ENCODE peak calls at places on chromosomes 11 and 22, in four cellular contexts. V, R, J and I are unnamed samples.

GRCh38 chr22:29315286-29316195 is at the start of gene RASL10A:
- DNase-seq in V (peak; percentile 77), R (no peak), J (no peak), I (no peak)

GRCh38 chr11:106496677-106497076 is 419.2 kb downstream of the AASDHPPT start:
- DNase-seq in V (no peak), R (no peak), J (no peak), I (no peak)

GRCh38 chr11:104118105-104118762 is 45.7 kb downstream of the PDGFD start:
- DNase-seq in V (no peak), R (no peak), J (no peak), I (no peak)

GRCh38 chr11:113465786-113466185 is 9.4 kb downstream of the DRD2 start:
- DNase-seq in V (no peak), R (no peak), J (no peak), I (no peak)

GRCh38 chr11:103872748-103873147 is 163.7 kb upstream of the DDI1 start:
- DNase-seq in V (no peak), R (no peak), J (no peak), I (no peak)

GRCh38 chr22:24433868-24434471 is 6.6 kb downstream of the ADORA2A start:
- DNase-seq in V (peak; percentile 18), R (no peak), J (peak; percentile 90), I (no peak)

GRCh38 chr11:57527056-57527631 is 3.4 kb downstream of the TIMM10 start:
- DNase-seq in V (peak; percentile 52), R (peak; percentile 46), J (no peak), I (peak; percentile 64)

GRCh38 chr22:32684822-32685187 is 116.7 kb upstream of the TIMP3 start:
- DNase-seq in V (no peak), R (no peak), J (no peak), I (no peak)

GRCh38 chr22:20571078-20571503 is 63.7 kb downstream of the MED15 start:
- DNase-seq in V (no peak), R (no peak), J (no peak), I (no peak)

GRCh38 chr11:111335124-111335535 is 36.8 kb downstream of the POU2AF3 start:
- DNase-seq in V (no peak), R (no peak), J (no peak), I (peak; percentile 84)

GRCh38 chr11:109096266-109096665 is 325.7 kb upstream of the C11orf87 start:
- DNase-seq in V (no peak), R (no peak), J (no peak), I (no peak)
- TF ChIP-seq PBX3 in V (no peak), R (no peak), J (no peak), I (no peak)

GRCh38 chr11:27786331-27786730 is 86.1 kb upstream of the BDNF start:
- DNase-seq in V (no peak), R (no peak), J (no peak), I (no peak)
- TF ChIP-seq PBX3 in V (no peak), R (no peak), J (no peak), I (no peak)

GRCh38 chr11:86738615-86739014 is 61.7 kb upstream of the PRSS23 start:
- DNase-seq in V (no peak), R (no peak), J (no peak), I (no peak)
- TF ChIP-seq PBX3 in V (no peak), R (no peak), J (no peak), I (no peak)

DNA sequence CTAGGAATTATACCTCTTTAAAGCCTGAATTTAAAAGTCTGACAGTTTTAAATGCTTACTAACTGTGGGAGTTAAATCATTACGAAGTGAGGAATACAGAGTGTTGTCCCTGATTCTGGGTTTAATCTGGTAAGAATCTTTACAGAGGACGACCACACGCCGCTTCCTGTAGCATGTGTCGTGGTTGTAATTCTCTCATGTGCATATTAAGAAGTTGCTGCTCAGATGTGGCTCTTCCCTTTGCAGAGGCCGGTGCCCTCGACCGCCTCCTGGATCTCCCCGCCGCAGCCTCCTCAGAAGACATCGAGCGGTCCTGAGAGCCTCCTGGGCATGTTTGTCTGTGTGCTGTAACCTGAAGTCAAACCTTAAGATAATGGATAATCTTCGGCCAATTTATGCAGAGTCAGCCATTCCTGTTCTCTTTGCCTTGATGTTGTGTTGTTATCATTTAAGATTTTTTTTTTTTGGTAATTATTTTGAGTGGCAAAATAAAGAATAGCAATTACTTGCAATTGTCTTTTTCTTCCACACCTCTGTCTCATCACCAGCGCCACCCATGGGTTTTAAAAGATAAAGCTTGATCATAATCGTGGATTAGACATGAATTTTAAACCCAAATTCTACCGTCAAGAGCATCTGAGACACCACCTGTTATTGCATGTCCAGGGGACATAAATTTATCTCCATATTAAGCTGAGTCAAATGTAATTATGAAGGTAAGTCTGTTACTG is 6.5 kb downstream of the GAL start:
- DNase-seq in V (no peak), R (no peak), J (no peak), I (no peak)
- TF ChIP-seq PBX3 in V (no peak), R (no peak), J (no peak), I (no peak)

DNA sequence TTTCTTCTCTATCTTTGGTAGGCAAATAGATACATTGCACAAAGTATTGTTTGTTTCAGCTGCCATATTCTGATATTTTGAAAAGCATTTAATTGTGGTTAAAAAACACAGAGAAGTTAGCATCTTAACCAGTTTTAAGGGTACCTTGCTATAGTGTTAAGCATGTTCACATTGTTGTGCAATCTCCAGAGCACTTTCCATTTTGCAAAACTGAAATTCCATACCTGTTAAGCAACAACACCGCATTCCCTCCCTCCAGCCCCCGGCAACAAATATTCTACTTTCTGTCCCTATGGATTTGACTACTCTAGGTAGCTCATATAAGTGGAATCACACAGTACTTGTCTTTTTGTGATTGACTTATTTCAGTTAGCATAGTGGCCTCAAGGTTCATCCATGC is 33.9 kb downstream of the CNTF start:
- DNase-seq in V (no peak), R (no peak), J (no peak), I (no peak)
- TF ChIP-seq PBX3 in V (no peak), R (no peak), J (no peak), I (no peak)

GRCh38 chr11:123408619-123409455 is 21.2 kb upstream of the GRAMD1B start:
- DNase-seq in V (no peak), R (no peak), J (no peak), I (no peak)

GRCh38 chr11:123407996-123408597 is 22.0 kb upstream of the GRAMD1B start:
- DNase-seq in V (no peak), R (no peak), J (no peak), I (no peak)

GRCh38 chr11:123406441-123407123 is 23.5 kb upstream of the GRAMD1B start:
- DNase-seq in V (no peak), R (no peak), J (no peak), I (no peak)

GRCh38 chr11:123409456-123409801 is 20.6 kb upstream of the GRAMD1B start:
- DNase-seq in V (no peak), R (no peak), J (peak; percentile 67), I (no peak)

DNA sequence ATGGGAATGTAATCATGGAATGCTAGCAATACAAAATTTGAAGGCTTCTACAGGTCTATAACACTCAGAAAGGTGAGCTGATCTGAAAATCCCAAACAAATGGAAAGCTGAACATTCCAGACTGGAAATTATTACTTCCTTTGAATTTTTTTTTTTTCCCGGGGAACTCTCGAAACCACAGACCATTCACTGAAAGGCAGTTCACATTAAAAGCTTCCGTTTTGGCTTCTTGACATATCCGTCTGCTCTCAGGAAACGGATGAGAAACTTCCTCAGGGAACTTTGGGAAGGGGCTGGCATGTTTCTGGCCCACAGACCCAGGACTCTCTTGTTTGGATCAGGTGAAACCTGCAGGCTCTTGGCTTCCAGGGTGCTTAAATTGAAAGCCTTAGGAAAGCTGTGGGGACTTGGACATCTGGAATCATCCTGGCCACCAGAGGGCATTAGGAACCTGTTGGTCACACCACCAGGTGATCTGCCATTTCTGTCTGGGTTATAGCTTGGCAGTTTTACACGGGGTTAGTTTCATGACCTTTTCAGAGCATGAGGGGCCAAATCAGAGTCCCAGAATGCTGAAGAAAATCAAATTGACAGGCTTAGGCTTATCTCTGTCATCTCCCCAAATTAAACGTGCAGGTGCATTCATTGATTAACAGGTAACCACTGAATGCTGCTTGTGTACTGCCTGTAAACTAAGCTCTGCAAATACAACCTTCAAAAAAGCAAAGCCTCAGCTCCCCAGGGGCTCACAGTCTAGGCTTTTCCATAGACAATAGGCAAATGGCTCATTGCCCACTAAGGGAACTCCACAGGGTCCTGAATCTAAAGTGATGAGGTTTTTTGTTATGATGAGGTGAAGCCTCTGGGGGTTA is 22.7 kb upstream of the GRAMD1B start:
- DNase-seq in V (peak; percentile 57), R (peak; percentile 51), J (no peak), I (peak; percentile 58)
- TF ChIP-seq PBX3 in V (no peak), R (no peak), J (no peak), I (no peak)